ENCODE peak calls at places on chromosomes 6 and 20, in six cellular contexts. U is adrenal gland, T is sigmoid colon, G is colonic mucosa, K is stomach, E is hepatocyte. Y is an unnamed sample.

GRCh38 chr20:25273541-25274358 is 25.9 kb downstream of the PYGB start:
- DNase-seq in G (no peak), T (peak; percentile 86), E (no peak), K (peak; percentile 17), U (peak; percentile 27), Y (peak; percentile 57)

GRCh38 chr6:6409397-6410030 is 89.1 kb upstream of the F13A1 start:
- DNase-seq in U (no peak), K (no peak), T (no peak), G (no peak), E (no peak), Y (no peak)

GRCh38 chr20:3925113-3925695 is 36.0 kb downstream of the PANK2 start:
- DNase-seq in U (no peak), E (no peak), K (no peak), T (no peak), G (no peak), Y (no peak)

GRCh38 chr6:131950767-131951575 is at the start of gene CCN2:
- DNase-seq in E (peak; percentile 92), G (peak; percentile 86), K (peak; percentile 77), U (peak; percentile 78), T (peak; percentile 95), Y (peak; percentile 28)

GRCh38 chr6:17894191-17894590 is 93.2 kb downstream of the KIF13A start:
- DNase-seq in U (no peak), K (no peak), E (no peak), T (no peak), G (no peak), Y (no peak)

GRCh38 chr6:35310265-35310831 is 12.7 kb downstream of the DEF6 start:
- DNase-seq in K (no peak), U (no peak), E (no peak), T (no peak), G (no peak), Y (no peak)

GRCh38 chr6:165439928-165440554 is 130.6 kb upstream of the C6orf118 start:
- DNase-seq in E (peak; percentile 68), K (no peak), G (no peak), T (no peak), U (no peak), Y (no peak)

GRCh38 chr20:49872056-49872455 is 43.3 kb downstream of the SPATA2 start:
- DNase-seq in T (no peak), G (no peak), E (no peak), U (no peak), K (no peak), Y (no peak)

GRCh38 chr6:408599-409102 is 17.1 kb downstream of the IRF4 start:
- DNase-seq in U (peak; percentile 50), T (no peak), K (no peak), G (no peak), E (peak; percentile 85), Y (no peak)

GRCh38 chr20:15061955-15062354 is 724.5 kb upstream of the FLRT3 start:
- DNase-seq in U (no peak), E (peak; percentile 49), G (no peak), T (no peak), K (no peak), Y (no peak)

GRCh38 chr6:30837870-30838269 is 46.4 kb upstream of the DDR1 start:
- DNase-seq in U (no peak), E (no peak), G (no peak), K (no peak), T (no peak), Y (no peak)

GRCh38 chr6:166691199-166691598 is 64.1 kb upstream of the RPS6KA2 start:
- DNase-seq in G (no peak), U (peak; percentile 43), T (no peak), K (no peak), E (peak; percentile 41), Y (no peak)

GRCh38 chr6:85416049-85416448 is 33.8 kb upstream of the NT5E start:
- DNase-seq in T (no peak), K (no peak), U (no peak), E (no peak), G (no peak), Y (no peak)

GRCh38 chr6:141403827-141404226 is 728.9 kb upstream of the GJE1 start:
- DNase-seq in T (no peak), E (no peak), G (no peak), K (no peak), U (no peak), Y (no peak)

GRCh38 chr6:87943191-87943590 is 104.5 kb upstream of the SPACA1 start:
- DNase-seq in G (no peak), K (no peak), U (no peak), E (no peak), T (no peak), Y (no peak)

GRCh38 chr6:110714143-110714542 is 101.1 kb downstream of the CDK19 start:
- DNase-seq in E (no peak), K (no peak), U (no peak), T (no peak), G (no peak), Y (no peak)

GRCh38 chr6:100877851-100878250 is 3.3 kb downstream of the ASCC3 start:
- DNase-seq in U (no peak), G (no peak), E (no peak), T (no peak), K (no peak), Y (no peak)

GRCh38 chr6:71345505-71345904 is 56.9 kb downstream of the OGFRL1 start:
- DNase-seq in U (no peak), E (no peak), K (no peak), T (no peak), G (no peak), Y (no peak)

GRCh38 chr20:19864130-19864529 is 106.1 kb downstream of the RIN2 start:
- DNase-seq in E (no peak), G (no peak), T (no peak), K (no peak), U (no peak), Y (no peak)

GRCh38 chr6:84667252-84668213 is 96.9 kb downstream of the TBX18 start:
- DNase-seq in G (no peak), K (no peak), T (no peak), E (no peak), U (no peak), Y (no peak)

GRCh38 chr6:166687538-166688259 is 60.6 kb upstream of the RPS6KA2 start:
- DNase-seq in G (no peak), K (no peak), E (no peak), T (no peak), U (no peak), Y (no peak)

GRCh38 chr6:145071836-145072235 is 663.5 kb downstream of the EPM2A start:
- DNase-seq in G (no peak), T (no peak), K (no peak), U (no peak), E (no peak), Y (no peak)

GRCh38 chr6:130933712-130934200 is 106.5 kb downstream of the SMLR1 start:
- DNase-seq in T (no peak), E (peak; percentile 17), G (no peak), U (no peak), K (no peak), Y (peak; percentile 32)

GRCh38 chr6:86723729-86724128 is 213.6 kb upstream of the HTR1E start:
- DNase-seq in G (no peak), T (no peak), K (no peak), U (no peak), E (no peak), Y (no peak)

GRCh38 chr6:25503686-25504085 is 148.3 kb upstream of the SCGN start:
- DNase-seq in U (no peak), K (no peak), T (no peak), E (no peak), G (no peak), Y (no peak)

GRCh38 chr20:55090301-55090700 is 614.9 kb downstream of the DOK5 start:
- DNase-seq in U (no peak), E (no peak), G (no peak), K (no peak), T (no peak), Y (no peak)

GRCh38 chr6:38871745-38872568 is 156.8 kb downstream of the DNAH8 start:
- DNase-seq in G (peak; percentile 43), E (peak; percentile 71), T (no peak), K (peak; percentile 61), U (peak; percentile 72), Y (peak; percentile 44)

GRCh38 chr6:55950071-55950814 is 74.9 kb upstream of the BMP5 start:
- DNase-seq in K (no peak), T (no peak), U (no peak), G (no peak), E (no peak), Y (no peak)

GRCh38 chr6:55954436-55954835 is 79.0 kb upstream of the BMP5 start:
- DNase-seq in E (no peak), K (no peak), G (no peak), T (no peak), U (no peak), Y (no peak)

GRCh38 chr6:55955684-55956083 is 80.3 kb upstream of the BMP5 start:
- DNase-seq in E (no peak), T (no peak), K (no peak), U (no peak), G (no peak), Y (no peak)

GRCh38 chr6:55957961-55958422 is 82.6 kb upstream of the BMP5 start:
- DNase-seq in K (no peak), G (no peak), E (no peak), T (no peak), U (no peak), Y (no peak)

GRCh38 chr6:55953384-55953783 is 78.0 kb upstream of the BMP5 start:
- DNase-seq in G (no peak), U (no peak), E (peak; percentile 22), K (no peak), T (no peak), Y (no peak)
- TF ChIP-seq CTCF in G (no peak), U (peak; percentile 50), E (peak; percentile 61), K (no peak), T (peak; percentile 28), Y (peak; percentile 57)

GRCh38 chr6:154996841-154997311 is 1.8 kb downstream of the TIAM2 start:
- DNase-seq in K (no peak), T (no peak), U (no peak), E (peak; percentile 44), G (no peak), Y (no peak)
- H3K27ac ChIP-seq in K (no peak overlapping the region), T (no peak overlapping the region), U (no peak overlapping the region), E (peak overlapping the region; percentile 43), G (no peak overlapping the region), Y (no peak overlapping the region)

DNA sequence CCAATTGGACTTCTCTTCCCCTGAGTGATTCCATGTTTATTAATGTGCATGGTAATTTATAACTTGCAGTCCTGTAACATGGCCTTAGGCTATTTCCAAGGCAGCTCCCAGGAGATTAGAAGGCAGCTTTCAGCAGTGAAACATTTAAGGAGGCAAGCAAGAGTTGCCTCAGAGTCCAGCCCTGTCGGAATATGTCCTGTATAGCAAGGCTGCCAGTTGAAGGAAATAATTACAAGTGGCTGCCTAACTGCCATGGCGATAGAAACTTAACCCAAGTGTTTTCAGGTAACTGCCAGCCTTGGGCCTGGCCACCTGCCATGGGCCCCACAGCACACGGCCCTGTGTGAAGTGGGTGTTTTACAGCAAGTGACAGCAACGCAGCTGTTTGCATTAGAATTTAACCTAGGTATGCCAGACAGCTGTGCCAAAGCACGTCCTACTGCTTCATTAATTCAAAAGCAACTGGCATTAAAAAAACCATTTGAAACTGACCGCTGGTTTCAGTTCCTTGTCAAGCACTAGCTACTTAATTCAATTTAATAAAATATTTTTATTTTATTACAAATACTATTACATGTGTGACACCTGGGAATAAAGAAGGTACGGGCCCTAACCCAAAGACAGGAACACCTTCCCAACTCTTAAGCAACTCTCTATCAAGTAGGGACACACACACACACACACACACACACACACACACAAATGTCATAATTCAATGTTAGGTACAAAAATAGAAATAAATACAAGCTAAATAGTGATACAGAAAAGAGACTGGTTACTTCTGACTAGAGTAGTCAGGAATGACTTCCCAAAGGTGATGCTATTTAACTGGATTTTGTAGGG is 151.8 kb upstream of the HEY2 start:
- DNase-seq in U (no peak), K (no peak), G (no peak), E (no peak), T (no peak), Y (no peak)
- H3K4me3 ChIP-seq in U (no peak overlapping the region), K (no peak overlapping the region), G (no peak overlapping the region), E (no peak overlapping the region), T (no peak overlapping the region), Y (no peak overlapping the region)

GRCh38 chr6:107488875-107489635 is 862 bp upstream of the SOBP start:
- DNase-seq in U (peak; percentile 50), K (no peak), E (peak; percentile 56), T (peak; percentile 77), G (peak; percentile 33), Y (peak; percentile 26)
- TF ChIP-seq CTCF in U (no peak), K (no peak), E (no peak), T (no peak), G (no peak), Y (no peak)